ENCODE peak calls at places on chromosomes 13 and 19, in seven cellular contexts. One of them, this sample, is unnamed.

GRCh38 chr19:18051887-18052286 is 34.8 kb downstream of the IL12RB1 start:
- DNase-seq in CD4-positive, alpha-beta T cell: no peak
- DNase-seq in endothelial cell: no peak
- DNase-seq in nephron progenitor cell: no peak
- DNase-seq in esophagus muscularis mucosa: no peak
- DNase-seq in RWPE1: no peak
- DNase-seq in fibroblast of the aortic adventitia: no peak
- DNase-seq in this sample: no peak

GRCh38 chr13:35791191-35791902 is 314.9 kb upstream of the MAB21L1 start:
- DNase-seq in CD4-positive, alpha-beta T cell: no peak
- DNase-seq in esophagus muscularis mucosa: no peak
- DNase-seq in endothelial cell: no peak
- DNase-seq in RWPE1: no peak
- DNase-seq in fibroblast of the aortic adventitia: peak; percentile 68
- DNase-seq in nephron progenitor cell: no peak
- DNase-seq in this sample: no peak

GRCh38 chr19:44544031-44544430 is 14.6 kb upstream of the CEACAM20 start:
- DNase-seq in endothelial cell: no peak
- DNase-seq in fibroblast of the aortic adventitia: no peak
- DNase-seq in nephron progenitor cell: no peak
- DNase-seq in CD4-positive, alpha-beta T cell: no peak
- DNase-seq in esophagus muscularis mucosa: no peak
- DNase-seq in RWPE1: no peak
- DNase-seq in this sample: no peak

GRCh38 chr19:11364935-11365334 is 9.5 kb upstream of the SWSAP1 start:
- DNase-seq in esophagus muscularis mucosa: no peak
- DNase-seq in nephron progenitor cell: no peak
- DNase-seq in CD4-positive, alpha-beta T cell: no peak
- DNase-seq in RWPE1: no peak
- DNase-seq in endothelial cell: no peak
- DNase-seq in fibroblast of the aortic adventitia: no peak
- DNase-seq in this sample: no peak

GRCh38 chr13:32036762-32037161 is 5.2 kb downstream of the FRY start:
- DNase-seq in CD4-positive, alpha-beta T cell: no peak
- DNase-seq in RWPE1: no peak
- DNase-seq in esophagus muscularis mucosa: no peak
- DNase-seq in endothelial cell: no peak
- DNase-seq in fibroblast of the aortic adventitia: no peak
- DNase-seq in nephron progenitor cell: no peak
- DNase-seq in this sample: no peak

GRCh38 chr13:73480784-73481183 is 422.0 kb downstream of the KLF5 start:
- DNase-seq in endothelial cell: no peak
- DNase-seq in esophagus muscularis mucosa: no peak
- DNase-seq in fibroblast of the aortic adventitia: no peak
- DNase-seq in RWPE1: no peak
- DNase-seq in nephron progenitor cell: no peak
- DNase-seq in CD4-positive, alpha-beta T cell: no peak
- DNase-seq in this sample: no peak

GRCh38 chr19:48558018-48558684 is 6.2 kb downstream of the SULT2B1 start:
- DNase-seq in esophagus muscularis mucosa: no peak
- DNase-seq in fibroblast of the aortic adventitia: peak; percentile 62
- DNase-seq in endothelial cell: no peak
- DNase-seq in RWPE1: no peak
- DNase-seq in CD4-positive, alpha-beta T cell: no peak
- DNase-seq in nephron progenitor cell: peak; percentile 79
- DNase-seq in this sample: no peak

GRCh38 chr19:17385878-17386611 is 8.0 kb downstream of the CCDC194 start:
- DNase-seq in nephron progenitor cell: peak; percentile 79
- DNase-seq in esophagus muscularis mucosa: no peak
- DNase-seq in endothelial cell: peak; percentile 84
- DNase-seq in CD4-positive, alpha-beta T cell: peak; percentile 40
- DNase-seq in fibroblast of the aortic adventitia: peak; percentile 55
- DNase-seq in RWPE1: peak; percentile 66
- DNase-seq in this sample: peak; percentile 89

GRCh38 chr19:34556500-34556899 is 74.9 kb downstream of the WTIP start:
- DNase-seq in fibroblast of the aortic adventitia: peak; percentile 63
- DNase-seq in esophagus muscularis mucosa: no peak
- DNase-seq in nephron progenitor cell: peak; percentile 25
- DNase-seq in CD4-positive, alpha-beta T cell: no peak
- DNase-seq in RWPE1: no peak
- DNase-seq in endothelial cell: peak; percentile 67
- DNase-seq in this sample: no peak

GRCh38 chr13:46535822-46536221 is 17.1 kb upstream of the LRCH1 start:
- DNase-seq in RWPE1: no peak
- DNase-seq in nephron progenitor cell: no peak
- DNase-seq in endothelial cell: no peak
- DNase-seq in esophagus muscularis mucosa: no peak
- DNase-seq in fibroblast of the aortic adventitia: no peak
- DNase-seq in CD4-positive, alpha-beta T cell: no peak
- DNase-seq in this sample: no peak

GRCh38 chr19:33208904-33209843 is 15.0 kb downstream of the LRP3 start:
- DNase-seq in nephron progenitor cell: no peak
- DNase-seq in RWPE1: no peak
- DNase-seq in esophagus muscularis mucosa: no peak
- DNase-seq in fibroblast of the aortic adventitia: peak; percentile 60
- DNase-seq in CD4-positive, alpha-beta T cell: no peak
- DNase-seq in endothelial cell: no peak
- DNase-seq in this sample: no peak
- TF ChIP-seq CTCF in nephron progenitor cell: no peak
- TF ChIP-seq CTCF in RWPE1: no peak
- TF ChIP-seq CTCF in esophagus muscularis mucosa: no peak
- TF ChIP-seq CTCF in fibroblast of the aortic adventitia: peak; percentile 45
- TF ChIP-seq CTCF in CD4-positive, alpha-beta T cell: no peak
- TF ChIP-seq CTCF in endothelial cell: no peak
- TF ChIP-seq CTCF in this sample: no peak

DNA sequence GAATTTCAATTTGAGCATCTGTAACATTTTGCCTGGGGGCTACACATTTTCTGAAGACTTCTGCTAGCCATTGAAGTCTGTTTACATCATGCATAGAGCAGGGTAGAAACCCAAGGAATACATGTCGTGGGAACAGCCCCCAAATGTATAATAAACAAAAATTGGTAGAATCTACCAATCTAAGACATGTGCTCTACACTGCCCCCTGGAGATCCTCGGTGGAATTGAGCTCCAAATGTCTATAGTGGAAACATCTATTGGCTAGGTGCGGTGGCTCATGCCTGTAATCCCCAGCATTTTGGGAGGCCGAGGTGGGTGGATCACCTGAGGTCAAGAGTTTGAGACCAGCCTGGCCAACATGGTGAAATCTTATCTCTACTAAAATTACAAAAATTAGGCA is 57.3 kb downstream of the MBD3L2B start:
- DNase-seq in endothelial cell: no peak
- DNase-seq in fibroblast of the aortic adventitia: no peak
- DNase-seq in RWPE1: no peak
- DNase-seq in nephron progenitor cell: no peak
- DNase-seq in esophagus muscularis mucosa: no peak
- DNase-seq in CD4-positive, alpha-beta T cell: peak; percentile 32
- DNase-seq in this sample: no peak
- TF ChIP-seq CTCF in endothelial cell: no peak
- TF ChIP-seq CTCF in fibroblast of the aortic adventitia: peak; percentile 19
- TF ChIP-seq CTCF in RWPE1: peak; percentile 15
- TF ChIP-seq CTCF in nephron progenitor cell: no peak
- TF ChIP-seq CTCF in esophagus muscularis mucosa: peak; percentile 32
- TF ChIP-seq CTCF in CD4-positive, alpha-beta T cell: peak; percentile 64
- TF ChIP-seq CTCF in this sample: no peak

DNA sequence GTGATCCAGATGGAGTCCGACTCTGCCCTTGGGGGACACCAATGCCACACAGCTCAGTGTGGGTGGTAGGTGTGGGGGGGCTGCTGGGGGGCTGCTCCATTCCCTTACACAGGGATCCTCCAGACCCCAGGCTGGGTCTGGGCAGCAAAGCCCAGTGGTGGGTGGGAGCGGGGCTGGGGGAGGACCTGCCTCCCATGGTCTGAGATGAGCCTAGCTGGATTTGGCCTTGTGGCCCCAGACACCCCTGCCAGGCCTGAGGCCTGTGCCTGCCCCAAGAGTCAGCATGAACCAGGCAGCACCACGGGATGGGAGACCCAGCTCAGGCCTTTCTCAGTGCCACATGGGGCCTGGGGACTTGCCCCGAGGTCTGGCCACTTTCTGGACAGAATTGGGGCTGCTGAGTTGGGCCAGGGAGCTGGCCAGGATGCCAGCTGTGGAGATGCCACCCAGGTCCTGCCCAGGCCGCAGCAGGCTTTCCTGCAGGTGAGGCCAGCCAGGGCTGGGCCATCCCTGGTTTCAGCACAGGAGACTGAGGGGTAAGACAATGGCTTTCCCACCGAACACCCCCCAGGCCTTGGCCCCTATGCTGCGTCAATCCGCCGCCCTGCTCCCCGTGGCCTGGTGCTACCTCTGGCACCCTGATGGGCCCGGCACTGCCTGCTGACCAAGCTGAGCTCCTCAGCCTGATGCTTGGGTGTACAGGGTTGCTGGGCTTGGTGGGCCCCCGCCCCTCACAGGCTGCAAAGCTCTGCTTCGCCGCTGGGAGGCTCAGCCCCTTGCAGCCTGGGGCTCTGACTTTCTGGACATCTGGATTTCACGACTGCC is 24.2 kb downstream of the CEBPG start:
- DNase-seq in CD4-positive, alpha-beta T cell: no peak
- DNase-seq in nephron progenitor cell: peak; percentile 56
- DNase-seq in esophagus muscularis mucosa: no peak
- DNase-seq in fibroblast of the aortic adventitia: no peak
- DNase-seq in RWPE1: no peak
- DNase-seq in endothelial cell: no peak
- DNase-seq in this sample: no peak
- TF ChIP-seq CTCF in CD4-positive, alpha-beta T cell: no peak
- TF ChIP-seq CTCF in nephron progenitor cell: peak; percentile 51
- TF ChIP-seq CTCF in esophagus muscularis mucosa: no peak
- TF ChIP-seq CTCF in fibroblast of the aortic adventitia: peak; percentile 23
- TF ChIP-seq CTCF in RWPE1: no peak
- TF ChIP-seq CTCF in endothelial cell: no peak
- TF ChIP-seq CTCF in this sample: peak; percentile 48

GRCh38 chr19:1106841-1107654 is 3.3 kb downstream of the GPX4 start:
- DNase-seq in endothelial cell: no peak
- DNase-seq in RWPE1: peak; percentile 42
- DNase-seq in fibroblast of the aortic adventitia: peak; percentile 67
- DNase-seq in nephron progenitor cell: no peak
- DNase-seq in CD4-positive, alpha-beta T cell: no peak
- DNase-seq in esophagus muscularis mucosa: no peak
- DNase-seq in this sample: no peak
- TF ChIP-seq CTCF in endothelial cell: no peak
- TF ChIP-seq CTCF in RWPE1: peak; percentile 21
- TF ChIP-seq CTCF in fibroblast of the aortic adventitia: peak; percentile 35
- TF ChIP-seq CTCF in nephron progenitor cell: no peak
- TF ChIP-seq CTCF in CD4-positive, alpha-beta T cell: no peak
- TF ChIP-seq CTCF in esophagus muscularis mucosa: no peak
- TF ChIP-seq CTCF in this sample: peak; percentile 15

GRCh38 chr13:30257433-30258099 is 49.8 kb downstream of the KATNAL1 start:
- DNase-seq in RWPE1: no peak
- DNase-seq in esophagus muscularis mucosa: no peak
- DNase-seq in fibroblast of the aortic adventitia: peak; percentile 8
- DNase-seq in CD4-positive, alpha-beta T cell: no peak
- DNase-seq in nephron progenitor cell: peak; percentile 42
- DNase-seq in endothelial cell: no peak
- DNase-seq in this sample: no peak

GRCh38 chr13:30253830-30254229 is 53.5 kb downstream of the KATNAL1 start:
- DNase-seq in CD4-positive, alpha-beta T cell: no peak
- DNase-seq in nephron progenitor cell: no peak
- DNase-seq in endothelial cell: no peak
- DNase-seq in esophagus muscularis mucosa: no peak
- DNase-seq in fibroblast of the aortic adventitia: no peak
- DNase-seq in RWPE1: no peak
- DNase-seq in this sample: no peak

GRCh38 chr13:30255696-30256095 is 51.7 kb downstream of the KATNAL1 start:
- DNase-seq in nephron progenitor cell: no peak
- DNase-seq in fibroblast of the aortic adventitia: peak; percentile 34
- DNase-seq in RWPE1: peak; percentile 5
- DNase-seq in esophagus muscularis mucosa: no peak
- DNase-seq in CD4-positive, alpha-beta T cell: no peak
- DNase-seq in endothelial cell: no peak
- DNase-seq in this sample: no peak

GRCh38 chr13:30256713-30257432 is 50.5 kb downstream of the KATNAL1 start:
- DNase-seq in fibroblast of the aortic adventitia: peak; percentile 46
- DNase-seq in RWPE1: no peak
- DNase-seq in endothelial cell: no peak
- DNase-seq in nephron progenitor cell: no peak
- DNase-seq in CD4-positive, alpha-beta T cell: no peak
- DNase-seq in esophagus muscularis mucosa: no peak
- DNase-seq in this sample: no peak
- TF ChIP-seq CTCF in fibroblast of the aortic adventitia: peak; percentile 17
- TF ChIP-seq CTCF in RWPE1: no peak
- TF ChIP-seq CTCF in endothelial cell: no peak
- TF ChIP-seq CTCF in nephron progenitor cell: no peak
- TF ChIP-seq CTCF in CD4-positive, alpha-beta T cell: no peak
- TF ChIP-seq CTCF in esophagus muscularis mucosa: peak; percentile 23
- TF ChIP-seq CTCF in this sample: peak; percentile 27

GRCh38 chr13:21812192-21812626 is 141.3 kb downstream of the FGF9 start:
- DNase-seq in endothelial cell: no peak
- DNase-seq in esophagus muscularis mucosa: no peak
- DNase-seq in RWPE1: peak; percentile 14
- DNase-seq in fibroblast of the aortic adventitia: no peak
- DNase-seq in nephron progenitor cell: peak; percentile 23
- DNase-seq in CD4-positive, alpha-beta T cell: no peak
- DNase-seq in this sample: no peak

GRCh38 chr13:21813844-21814243 is 143.0 kb downstream of the FGF9 start:
- DNase-seq in fibroblast of the aortic adventitia: no peak
- DNase-seq in endothelial cell: no peak
- DNase-seq in CD4-positive, alpha-beta T cell: no peak
- DNase-seq in esophagus muscularis mucosa: no peak
- DNase-seq in RWPE1: no peak
- DNase-seq in nephron progenitor cell: no peak
- DNase-seq in this sample: no peak

GRCh38 chr13:21817878-21818277 is 147.0 kb downstream of the FGF9 start:
- DNase-seq in nephron progenitor cell: no peak
- DNase-seq in CD4-positive, alpha-beta T cell: no peak
- DNase-seq in esophagus muscularis mucosa: peak; percentile 37
- DNase-seq in RWPE1: no peak
- DNase-seq in fibroblast of the aortic adventitia: no peak
- DNase-seq in endothelial cell: no peak
- DNase-seq in this sample: no peak

DNA sequence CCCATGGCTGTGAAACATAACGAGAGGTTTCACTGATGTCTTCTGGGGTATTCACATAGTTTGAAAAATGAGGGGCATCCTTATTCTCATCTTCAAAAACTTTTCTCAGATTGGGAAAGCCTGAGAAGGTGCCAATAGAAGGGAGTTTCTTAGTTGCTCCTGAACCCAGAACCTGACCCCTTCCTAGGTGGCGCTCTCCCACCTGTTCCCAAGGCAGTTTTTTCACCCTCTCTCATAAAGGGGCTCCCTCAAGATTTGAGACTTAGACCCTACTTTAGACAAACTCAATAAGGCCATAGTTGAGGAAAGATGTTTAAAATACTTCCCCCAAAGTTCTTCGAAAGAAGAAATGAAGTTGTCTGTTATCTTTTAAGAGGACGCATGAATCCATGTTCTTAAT is 142.2 kb downstream of the FGF9 start:
- DNase-seq in endothelial cell: no peak
- DNase-seq in esophagus muscularis mucosa: peak; percentile 50
- DNase-seq in CD4-positive, alpha-beta T cell: no peak
- DNase-seq in fibroblast of the aortic adventitia: no peak
- DNase-seq in nephron progenitor cell: no peak
- DNase-seq in RWPE1: no peak
- DNase-seq in this sample: no peak
- TF ChIP-seq CTCF in endothelial cell: no peak
- TF ChIP-seq CTCF in esophagus muscularis mucosa: no peak
- TF ChIP-seq CTCF in CD4-positive, alpha-beta T cell: no peak
- TF ChIP-seq CTCF in fibroblast of the aortic adventitia: no peak
- TF ChIP-seq CTCF in nephron progenitor cell: no peak
- TF ChIP-seq CTCF in RWPE1: no peak
- TF ChIP-seq CTCF in this sample: no peak

This sample was measured in osteocyte.